ENCODE peak calls at places on chromosomes 3 and 15, in six cellular contexts. Q, M, X, L, S and B are unnamed samples.

GRCh38 chr3:54873059-54873695 is 54.7 kb downstream of the LRTM1 start:
- DNase-seq in Q (no peak), M (no peak), X (no peak), L (no peak), S (no peak), B (no peak)

GRCh38 chr3:154105218-154105975 is 15.8 kb upstream of the ARHGEF26 start:
- DNase-seq in Q (no peak), M (no peak), X (no peak), L (no peak), S (no peak), B (no peak)

GRCh38 chr3:46864051-46864881 is 1.0 kb upstream of the MYL3 start:
- DNase-seq in Q (no peak), M (no peak), X (no peak), L (no peak), S (no peak), B (no peak)

GRCh38 chr3:2896281-2896967 is 213.8 kb downstream of the IL5RA start:
- DNase-seq in Q (no peak), M (no peak), X (no peak), L (no peak), S (no peak), B (no peak)

GRCh38 chr15:79093352-79093935 is 2.9 kb upstream of the RASGRF1 start:
- DNase-seq in Q (no peak), M (no peak), X (no peak), L (no peak), S (no peak), B (no peak)

GRCh38 chr3:129248286-129248979 is 973 bp upstream of the COPG1 start:
- DNase-seq in Q (no peak), M (no peak), X (no peak), L (no peak), S (no peak), B (no peak)

GRCh38 chr15:39887832-39888231 is 32.2 kb downstream of the GPR176 start:
- DNase-seq in Q (no peak), M (no peak), X (no peak), L (no peak), S (peak), B (no peak)

GRCh38 chr15:70339551-70340517 is 242.1 kb upstream of the TLE3 start:
- DNase-seq in Q (peak), M (peak), X (peak), L (no peak), S (no peak), B (peak)

GRCh38 chr3:185699927-185700326 is 113.8 kb downstream of the SENP2 start:
- DNase-seq in Q (no peak), M (no peak), X (no peak), L (no peak), S (no peak), B (no peak)

GRCh38 chr15:92383528-92384326 is 10.0 kb upstream of the ST8SIA2 start:
- DNase-seq in Q (no peak), M (no peak), X (no peak), L (no peak), S (no peak), B (peak)

GRCh38 chr3:36842275-36842674 is 77.9 kb upstream of the DCLK3 start:
- DNase-seq in Q (no peak), M (no peak), X (no peak), L (no peak), S (no peak), B (no peak)

GRCh38 chr15:98599911-98600685 is 48.2 kb upstream of the IGF1R start:
- DNase-seq in Q (no peak), M (peak), X (no peak), L (peak), S (peak), B (no peak)

GRCh38 chr3:90062018-90062417 is 954.6 kb downstream of the EPHA3 start:
- DNase-seq in Q (no peak), M (peak), X (no peak), L (no peak), S (no peak), B (no peak)

GRCh38 chr3:142129516-142130171 is 19.7 kb downstream of the TFDP2 start:
- DNase-seq in Q (no peak), M (no peak), X (no peak), L (no peak), S (no peak), B (no peak)

GRCh38 chr3:196422976-196423781 is 9.0 kb downstream of the UBXN7 start:
- DNase-seq in Q (peak), M (no peak), X (no peak), L (no peak), S (no peak), B (no peak)

GRCh38 chr15:34049096-34049495 is 10.1 kb upstream of the AVEN start:
- DNase-seq in Q (no peak), M (no peak), X (no peak), L (no peak), S (no peak), B (no peak)

GRCh38 chr3:176920806-176921205 is 276.5 kb downstream of the TBL1XR1 start:
- DNase-seq in Q (peak), M (no peak), X (no peak), L (no peak), S (no peak), B (no peak)

GRCh38 chr3:39219702-39220101 is 27.3 kb upstream of the XIRP1 start:
- DNase-seq in Q (no peak), M (no peak), X (no peak), L (no peak), S (no peak), B (no peak)

GRCh38 chr3:70829101-70829500 is 516.7 kb upstream of the MDFIC2 start:
- DNase-seq in Q (no peak), M (no peak), X (no peak), L (no peak), S (no peak), B (no peak)

GRCh38 chr3:53079147-53079546 is 33.3 kb upstream of the SFMBT1 start:
- DNase-seq in Q (no peak), M (no peak), X (no peak), L (no peak), S (no peak), B (no peak)

GRCh38 chr15:100082761-100083402 is 258.9 kb downstream of the ADAMTS17 start:
- DNase-seq in Q (no peak), M (no peak), X (no peak), L (no peak), S (no peak), B (no peak)

GRCh38 chr3:183895296-183895695 is 10.6 kb upstream of the PARL start:
- DNase-seq in Q (peak), M (peak), X (no peak), L (no peak), S (peak), B (no peak)

GRCh38 chr3:140164156-140164555 is 229.2 kb downstream of the CLSTN2 start:
- DNase-seq in Q (no peak), M (no peak), X (no peak), L (no peak), S (no peak), B (no peak)

GRCh38 chr15:81886586-81886985 is 159.2 kb downstream of the MEX3B start:
- DNase-seq in Q (no peak), M (no peak), X (no peak), L (no peak), S (no peak), B (no peak)

GRCh38 chr3:197499427-197499826 is 56.3 kb downstream of the BDH1 start:
- DNase-seq in Q (no peak), M (no peak), X (no peak), L (no peak), S (no peak), B (no peak)

GRCh38 chr15:77181305-77182074 is 110.6 kb upstream of the TSPAN3 start:
- DNase-seq in Q (no peak), M (no peak), X (no peak), L (no peak), S (no peak), B (no peak)

GRCh38 chr3:52089691-52090090 is 33.3 kb upstream of the DUSP7 start:
- DNase-seq in Q (no peak), M (no peak), X (no peak), L (no peak), S (no peak), B (no peak)

GRCh38 chr3:17602126-17602525 is 140.3 kb downstream of the TBC1D5 start:
- DNase-seq in Q (no peak), M (no peak), X (no peak), L (no peak), S (no peak), B (no peak)

GRCh38 chr3:71348831-71349230 is 234.7 kb downstream of the FOXP1 start:
- DNase-seq in Q (no peak), M (no peak), X (no peak), L (no peak), S (no peak), B (no peak)

GRCh38 chr3:39407773-39408492 is 1.4 kb downstream of the RPSA start:
- DNase-seq in Q (no peak), M (no peak), X (peak), L (no peak), S (no peak), B (no peak)

GRCh38 chr3:38029400-38030125 is at the start of gene PLCD1:
- DNase-seq in Q (no peak), M (no peak), X (no peak), L (peak), S (peak), B (no peak)

GRCh38 chr3:64988188-64988587 is 300.4 kb upstream of the ADAMTS9 start:
- DNase-seq in Q (no peak), M (no peak), X (no peak), L (no peak), S (no peak), B (no peak)

GRCh38 chr3:160098261-160098908 is 109.8 kb downstream of the IL12A start:
- DNase-seq in Q (no peak), M (no peak), X (no peak), L (no peak), S (no peak), B (no peak)

GRCh38 chr3:131995936-131996335 is 38.9 kb downstream of the CPNE4 start:
- DNase-seq in Q (no peak), M (no peak), X (no peak), L (no peak), S (no peak), B (no peak)

GRCh38 chr3:99753268-99753975 is 64.2 kb upstream of the CMSS1 start:
- DNase-seq in Q (peak), M (peak), X (no peak), L (no peak), S (peak), B (peak)

GRCh38 chr15:79689030-79689429 is 207.8 kb downstream of the MTHFS start:
- DNase-seq in Q (no peak), M (no peak), X (no peak), L (no peak), S (no peak), B (no peak)